ENCODE peak calls at places on chromosomes 13 and 19, in eight cellular contexts. K is body of pancreas; Q is aorta; A is CD8-positive, alpha-beta T cell; E is OCI-M1; M is HS-27A; G is uterus; X is NCI-H82. P is an unnamed sample.

GRCh38 chr19:36572593-36573019 is 486 bp downstream of the ZNF529 start:
- DNase-seq in A (no peak), Q (no peak), E (no peak), X (no peak), M (no peak), G (no peak), K (no peak), P (no peak)

GRCh38 chr19:58153386-58153785 is 2.8 kb upstream of the ZNF329 start:
- DNase-seq in G (no peak), Q (no peak), K (no peak), A (no peak), E (no peak), M (no peak), X (no peak), P (no peak)

GRCh38 chr13:100443998-100444328 is 144.6 kb downstream of the GGACT start:
- DNase-seq in M (peak), X (no peak), A (no peak), Q (no peak), K (no peak), G (no peak), E (no peak), P (no peak)

GRCh38 chr13:46339035-46339666 is 47.9 kb downstream of the RUBCNL start:
- DNase-seq in E (peak), Q (peak), K (peak), A (no peak), X (no peak), G (no peak), M (no peak), P (no peak)

GRCh38 chr19:24073807-24074206 is 13.2 kb upstream of the ZNF254 start:
- DNase-seq in G (no peak), Q (no peak), X (no peak), M (no peak), A (no peak), K (no peak), E (no peak), P (no peak)

GRCh38 chr19:10788146-10788545 is 47.9 kb downstream of the TMED1 start:
- DNase-seq in M (no peak), Q (no peak), A (no peak), G (no peak), E (no peak), X (no peak), K (no peak), P (no peak)

GRCh38 chr13:110757296-110757695 is 43.8 kb downstream of the ING1 start:
- DNase-seq in E (no peak), Q (no peak), A (no peak), M (no peak), G (no peak), K (no peak), X (no peak), P (no peak)

GRCh38 chr13:26867451-26868067 is 107.0 kb upstream of the GPR12 start:
- DNase-seq in X (no peak), M (no peak), E (peak), G (no peak), A (no peak), Q (no peak), K (no peak), P (no peak)

GRCh38 chr19:9782282-9782681 is 13.7 kb upstream of the ZNF846 start:
- DNase-seq in E (peak), G (no peak), K (no peak), Q (no peak), M (no peak), A (no peak), X (no peak), P (no peak)

GRCh38 chr19:12774588-12775555 is at the start of gene HOOK2:
- DNase-seq in E (no peak), Q (no peak), K (peak), A (peak), G (peak), M (no peak), X (peak), P (no peak)

GRCh38 chr19:10120538-10121198 is 969 bp upstream of the EIF3G start:
- DNase-seq in G (no peak), E (no peak), M (no peak), K (no peak), A (no peak), Q (no peak), X (no peak), P (no peak)

GRCh38 chr19:38070573-38070972 is 153.4 kb downstream of the DPF1 start:
- DNase-seq in M (no peak), X (no peak), A (no peak), Q (no peak), K (no peak), E (no peak), G (no peak), P (no peak)

GRCh38 chr19:46296722-46297431 is at the start of gene HIF3A:
- DNase-seq in X (peak), E (no peak), M (no peak), A (no peak), G (peak), Q (peak), K (peak), P (peak)

GRCh38 chr19:29840066-29840950 is 28.5 kb downstream of the CCNE1 start:
- DNase-seq in M (no peak), A (no peak), E (no peak), X (peak), K (no peak), G (no peak), Q (no peak), P (no peak)

P was measured in D721Med.